ENCODE peak calls at places on chromosomes 2 and 18, in six cellular contexts. One of them, this sample, is unnamed. For H3K36me3, the result is how much of the 10 kb centered on the place peaks cover.

GRCh38 chr18:60075477-60075876 is 175.7 kb downstream of the PMAIP1 start:
- DNase-seq in cardiac muscle cell: no peak
- DNase-seq in HCT116: no peak
- DNase-seq in IMR-90: no peak
- DNase-seq in GM06990: no peak
- DNase-seq in tibial nerve: no peak
- DNase-seq in this sample: no peak

GRCh38 chr18:77590928-77591327 is 341.3 kb downstream of the GALR1 start:
- DNase-seq in IMR-90: no peak
- DNase-seq in cardiac muscle cell: no peak
- DNase-seq in HCT116: no peak
- DNase-seq in GM06990: no peak
- DNase-seq in tibial nerve: no peak
- DNase-seq in this sample: no peak

GRCh38 chr2:36352024-36352398 is 3.6 kb upstream of the CRIM1 start:
- DNase-seq in HCT116: peak
- DNase-seq in tibial nerve: peak
- DNase-seq in cardiac muscle cell: peak
- DNase-seq in IMR-90: peak
- DNase-seq in GM06990: no peak
- DNase-seq in this sample: peak

GRCh38 chr18:3014501-3015202 is 1.7 kb upstream of the LPIN2 start:
- DNase-seq in tibial nerve: no peak
- DNase-seq in cardiac muscle cell: no peak
- DNase-seq in IMR-90: no peak
- DNase-seq in GM06990: no peak
- DNase-seq in HCT116: no peak
- DNase-seq in this sample: no peak

GRCh38 chr2:29841386-29842004 is 79.9 kb downstream of the ALK start:
- DNase-seq in IMR-90: peak
- DNase-seq in cardiac muscle cell: peak
- DNase-seq in HCT116: peak
- DNase-seq in GM06990: no peak
- DNase-seq in tibial nerve: peak
- DNase-seq in this sample: no peak

GRCh38 chr2:194714541-194714940 is 942.5 kb upstream of the SLC39A10 start:
- DNase-seq in IMR-90: no peak
- DNase-seq in GM06990: no peak
- DNase-seq in tibial nerve: no peak
- DNase-seq in HCT116: no peak
- DNase-seq in cardiac muscle cell: no peak
- DNase-seq in this sample: no peak

GRCh38 chr2:230796280-230796862 is 68.4 kb upstream of the ITM2C start:
- DNase-seq in tibial nerve: no peak
- DNase-seq in HCT116: no peak
- DNase-seq in cardiac muscle cell: peak
- DNase-seq in IMR-90: peak
- DNase-seq in GM06990: no peak
- DNase-seq in this sample: no peak

GRCh38 chr2:234863043-234863934 is 88.5 kb upstream of the SH3BP4 start:
- DNase-seq in IMR-90: peak
- DNase-seq in cardiac muscle cell: peak
- DNase-seq in tibial nerve: peak
- DNase-seq in HCT116: peak
- DNase-seq in GM06990: no peak
- DNase-seq in this sample: no peak

GRCh38 chr2:177894546-177894945 is 178.0 kb downstream of the PDE11A start:
- DNase-seq in HCT116: no peak
- DNase-seq in GM06990: no peak
- DNase-seq in IMR-90: no peak
- DNase-seq in cardiac muscle cell: no peak
- DNase-seq in tibial nerve: no peak
- DNase-seq in this sample: no peak

GRCh38 chr2:77018219-77018618 is 504.0 kb downstream of the LRRTM4 start:
- DNase-seq in HCT116: no peak
- DNase-seq in IMR-90: no peak
- DNase-seq in tibial nerve: no peak
- DNase-seq in cardiac muscle cell: no peak
- DNase-seq in GM06990: no peak
- DNase-seq in this sample: no peak

GRCh38 chr2:71253476-71253875 is 26.6 kb upstream of the PAIP2B start:
- DNase-seq in GM06990: no peak
- DNase-seq in IMR-90: no peak
- DNase-seq in tibial nerve: no peak
- DNase-seq in cardiac muscle cell: no peak
- DNase-seq in HCT116: no peak
- DNase-seq in this sample: no peak

GRCh38 chr2:62354771-62355550 is 151.0 kb downstream of the TMEM17 start:
- DNase-seq in IMR-90: no peak
- DNase-seq in GM06990: no peak
- DNase-seq in HCT116: no peak
- DNase-seq in cardiac muscle cell: no peak
- DNase-seq in tibial nerve: no peak
- DNase-seq in this sample: no peak

GRCh38 chr2:55585451-55586079 is 31.9 kb downstream of the PPP4R3B start:
- DNase-seq in HCT116: no peak
- DNase-seq in tibial nerve: no peak
- DNase-seq in cardiac muscle cell: peak
- DNase-seq in GM06990: no peak
- DNase-seq in IMR-90: peak
- DNase-seq in this sample: no peak

GRCh38 chr2:55581435-55581834 is 36.0 kb downstream of the PPP4R3B start:
- DNase-seq in HCT116: peak
- DNase-seq in GM06990: no peak
- DNase-seq in tibial nerve: no peak
- DNase-seq in IMR-90: no peak
- DNase-seq in cardiac muscle cell: no peak
- DNase-seq in this sample: no peak

GRCh38 chr2:55581875-55582547 is 35.4 kb downstream of the PPP4R3B start:
- DNase-seq in IMR-90: peak
- DNase-seq in HCT116: no peak
- DNase-seq in GM06990: no peak
- DNase-seq in tibial nerve: no peak
- DNase-seq in cardiac muscle cell: peak
- DNase-seq in this sample: no peak
- H3K36me3 ChIP-seq in IMR-90: under half
- H3K36me3 ChIP-seq in HCT116: under half
- H3K36me3 ChIP-seq in GM06990: under half
- H3K36me3 ChIP-seq in tibial nerve: half or more
- H3K36me3 ChIP-seq in cardiac muscle cell: half or more
- H3K36me3 ChIP-seq in this sample: under half

DNA sequence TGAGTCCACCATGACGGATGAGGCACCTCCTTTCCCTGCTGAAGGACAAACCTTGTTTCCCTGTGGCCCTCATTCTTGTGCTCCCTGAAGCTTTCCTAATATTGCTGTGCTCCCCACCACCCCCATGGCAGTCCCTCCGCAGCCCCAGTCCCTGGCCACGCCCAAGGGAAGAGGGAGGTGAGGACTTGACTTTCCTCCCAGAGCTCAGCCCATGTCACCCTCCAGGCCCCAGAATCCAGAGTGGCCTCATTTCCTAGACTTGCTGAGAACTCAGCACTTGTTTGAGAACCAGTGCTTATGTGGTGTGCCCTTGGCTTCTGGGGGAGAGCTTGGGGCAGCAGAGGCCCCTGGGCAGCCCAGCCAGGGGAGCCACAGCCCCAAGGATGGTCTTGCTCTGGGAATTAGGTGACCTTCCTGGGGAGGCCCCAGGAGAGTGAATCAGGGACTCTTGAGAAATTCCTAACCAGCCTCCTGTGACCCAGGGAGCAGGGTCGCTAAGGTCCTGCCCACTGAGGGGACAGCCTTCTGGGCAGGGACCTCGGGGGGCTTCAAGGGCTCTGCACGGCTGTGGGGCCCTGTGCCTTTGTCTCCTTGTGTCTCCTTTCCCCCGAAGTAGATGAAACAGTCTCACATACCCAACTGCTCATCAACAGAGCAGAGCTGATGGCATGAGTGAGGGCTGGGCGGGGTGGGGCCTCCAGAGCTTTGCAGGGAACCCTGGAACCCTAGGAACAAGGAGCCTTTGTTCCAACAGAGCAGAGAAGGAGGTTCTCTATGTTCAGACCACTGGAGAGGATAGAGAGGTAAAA is 27.9 kb downstream of the PSD4 start:
- DNase-seq in GM06990: no peak
- DNase-seq in HCT116: no peak
- DNase-seq in tibial nerve: no peak
- DNase-seq in IMR-90: no peak
- DNase-seq in cardiac muscle cell: no peak
- DNase-seq in this sample: no peak
- H3K36me3 ChIP-seq in GM06990: under half
- H3K36me3 ChIP-seq in HCT116: under half
- H3K36me3 ChIP-seq in tibial nerve: under half
- H3K36me3 ChIP-seq in IMR-90: under half
- H3K36me3 ChIP-seq in cardiac muscle cell: under half
- H3K36me3 ChIP-seq in this sample: under half

DNA sequence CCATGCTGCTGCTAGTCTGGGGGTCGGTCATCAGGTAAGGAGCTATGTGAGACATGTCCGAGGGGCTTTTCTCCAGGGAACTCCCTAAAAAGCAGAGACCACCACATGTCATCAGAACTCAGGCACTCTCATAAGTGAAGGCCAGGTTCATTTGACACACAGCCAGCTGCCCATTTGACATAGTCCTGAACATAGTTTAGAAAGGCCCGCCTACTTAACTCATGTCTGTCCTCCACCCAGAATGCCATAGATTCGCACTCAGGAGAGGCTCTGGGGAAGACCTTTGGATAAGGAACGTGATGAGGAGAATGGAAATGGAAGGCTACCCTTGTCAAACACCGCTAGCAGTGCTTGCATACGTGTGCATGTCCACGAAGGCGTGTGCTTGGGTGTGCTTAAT is 157.2 kb downstream of the PTGR3 start:
- DNase-seq in cardiac muscle cell: no peak
- DNase-seq in IMR-90: no peak
- DNase-seq in HCT116: no peak
- DNase-seq in GM06990: no peak
- DNase-seq in tibial nerve: no peak
- DNase-seq in this sample: no peak
- H3K36me3 ChIP-seq in cardiac muscle cell: under half
- H3K36me3 ChIP-seq in IMR-90: under half
- H3K36me3 ChIP-seq in HCT116: under half
- H3K36me3 ChIP-seq in GM06990: under half
- H3K36me3 ChIP-seq in tibial nerve: under half
- H3K36me3 ChIP-seq in this sample: under half

GRCh38 chr2:216211141-216211540 is 102.0 kb downstream of the XRCC5 start:
- DNase-seq in HCT116: no peak
- DNase-seq in IMR-90: no peak
- DNase-seq in cardiac muscle cell: no peak
- DNase-seq in tibial nerve: no peak
- DNase-seq in GM06990: no peak
- DNase-seq in this sample: no peak
- H3K36me3 ChIP-seq in HCT116: under half
- H3K36me3 ChIP-seq in IMR-90: under half
- H3K36me3 ChIP-seq in cardiac muscle cell: under half
- H3K36me3 ChIP-seq in tibial nerve: under half
- H3K36me3 ChIP-seq in GM06990: under half
- H3K36me3 ChIP-seq in this sample: under half

GRCh38 chr2:54627973-54628372 is 95.5 kb upstream of the EML6 start:
- DNase-seq in HCT116: no peak
- DNase-seq in cardiac muscle cell: no peak
- DNase-seq in IMR-90: no peak
- DNase-seq in tibial nerve: no peak
- DNase-seq in GM06990: no peak
- DNase-seq in this sample: no peak
- H3K36me3 ChIP-seq in HCT116: half or more
- H3K36me3 ChIP-seq in cardiac muscle cell: half or more
- H3K36me3 ChIP-seq in IMR-90: half or more
- H3K36me3 ChIP-seq in tibial nerve: half or more
- H3K36me3 ChIP-seq in GM06990: half or more
- H3K36me3 ChIP-seq in this sample: half or more

GRCh38 chr2:217828336-217828735 is 174.5 kb downstream of the TNS1 start:
- DNase-seq in tibial nerve: no peak
- DNase-seq in HCT116: no peak
- DNase-seq in IMR-90: no peak
- DNase-seq in cardiac muscle cell: no peak
- DNase-seq in GM06990: no peak
- DNase-seq in this sample: no peak
- H3K36me3 ChIP-seq in tibial nerve: half or more
- H3K36me3 ChIP-seq in HCT116: under half
- H3K36me3 ChIP-seq in IMR-90: half or more
- H3K36me3 ChIP-seq in cardiac muscle cell: under half
- H3K36me3 ChIP-seq in GM06990: under half
- H3K36me3 ChIP-seq in this sample: under half

GRCh38 chr2:9852881-9853280 is 9.6 kb downstream of the TAF1B start:
- DNase-seq in HCT116: no peak
- DNase-seq in IMR-90: no peak
- DNase-seq in cardiac muscle cell: no peak
- DNase-seq in GM06990: no peak
- DNase-seq in tibial nerve: no peak
- DNase-seq in this sample: no peak
- H3K36me3 ChIP-seq in HCT116: under half
- H3K36me3 ChIP-seq in IMR-90: under half
- H3K36me3 ChIP-seq in cardiac muscle cell: under half
- H3K36me3 ChIP-seq in GM06990: under half
- H3K36me3 ChIP-seq in tibial nerve: half or more
- H3K36me3 ChIP-seq in this sample: under half

This sample was measured in CD4-positive, alpha-beta memory T cell.